ENCODE peak calls at places on chromosome 21, in six cellular contexts. O, F, U, I, L and N are unnamed samples.
A peak's percentile ranks its signal among the peaks of the same experiment; 100 is the strongest.

GRCh38 chr21:41895643-41896493 is 16.7 kb upstream of the PRDM15 start:
- DNase-seq in O (no peak), F (no peak), U (peak; percentile 29), I (no peak), L (no peak), N (peak; percentile 66)

GRCh38 chr21:36542312-36543101 is 62.6 kb upstream of the CLDN14 start:
- DNase-seq in O (peak; percentile 27), F (no peak), U (no peak), I (no peak), L (no peak), N (no peak)

GRCh38 chr21:31347435-31348032 is 3.5 kb upstream of the TIAM1 start:
- DNase-seq in O (peak; percentile 23), F (no peak), U (no peak), I (peak; percentile 33), L (no peak), N (no peak)

GRCh38 chr21:25625036-25625435 is 14.0 kb upstream of the JAM2 start:
- DNase-seq in O (no peak), F (no peak), U (no peak), I (no peak), L (no peak), N (no peak)

GRCh38 chr21:16534408-16535099 is 804.8 kb downstream of the USP25 start:
- DNase-seq in O (peak; percentile 19), F (no peak), U (peak; percentile 82), I (no peak), L (no peak), N (no peak)

GRCh38 chr21:37670883-37671282 is 245.4 kb downstream of the KCNJ6 start:
- DNase-seq in O (no peak), F (no peak), U (peak; percentile 43), I (no peak), L (no peak), N (no peak)

GRCh38 chr21:41767606-41768370 is 936 bp upstream of the RIPK4 start:
- DNase-seq in O (no peak), F (no peak), U (no peak), I (no peak), L (no peak), N (no peak)

GRCh38 chr21:40049959-40050290 is 182.7 kb downstream of the PCP4 start:
- DNase-seq in O (no peak), F (no peak), U (no peak), I (no peak), L (no peak), N (no peak)

GRCh38 chr21:16046625-16047340 is 317.0 kb downstream of the USP25 start:
- DNase-seq in O (no peak), F (no peak), U (no peak), I (no peak), L (no peak), N (no peak)

GRCh38 chr21:43585924-43586411 is 73.3 kb downstream of the HSF2BP start:
- DNase-seq in O (peak; percentile 35), F (peak; percentile 98), U (peak; percentile 99), I (peak; percentile 48), L (no peak), N (no peak)

GRCh38 chr21:31846690-31847089 is 26.1 kb upstream of the HUNK start:
- DNase-seq in O (no peak), F (no peak), U (no peak), I (no peak), L (no peak), N (no peak)

GRCh38 chr21:29343517-29343916 is 44.8 kb downstream of the BACH1 start:
- DNase-seq in O (no peak), F (peak; percentile 64), U (peak; percentile 72), I (no peak), L (no peak), N (no peak)

GRCh38 chr21:42433946-42434551 is 30.3 kb downstream of the UBASH3A start:
- DNase-seq in O (no peak), F (no peak), U (no peak), I (peak; percentile 52), L (no peak), N (no peak)

GRCh38 chr21:41321908-41322495 is 5.4 kb downstream of the FAM3B start:
- DNase-seq in O (no peak), F (no peak), U (no peak), I (no peak), L (no peak), N (no peak)

GRCh38 chr21:14686466-14687276 is 140.6 kb upstream of the SAMSN1 start:
- DNase-seq in O (no peak), F (no peak), U (no peak), I (peak; percentile 11), L (no peak), N (no peak)

GRCh38 chr21:35649186-35649585 is 411.1 kb downstream of the SETD4 start:
- DNase-seq in O (no peak), F (no peak), U (peak; percentile 19), I (no peak), L (no peak), N (no peak)

GRCh38 chr21:29638138-29638537 is 301.7 kb downstream of the GRIK1 start:
- DNase-seq in O (no peak), F (no peak), U (no peak), I (no peak), L (no peak), N (no peak)

GRCh38 chr21:35234725-35235124 is 185.6 kb upstream of the RUNX1 start:
- DNase-seq in O (no peak), F (no peak), U (no peak), I (peak; percentile 14), L (no peak), N (no peak)

DNA sequence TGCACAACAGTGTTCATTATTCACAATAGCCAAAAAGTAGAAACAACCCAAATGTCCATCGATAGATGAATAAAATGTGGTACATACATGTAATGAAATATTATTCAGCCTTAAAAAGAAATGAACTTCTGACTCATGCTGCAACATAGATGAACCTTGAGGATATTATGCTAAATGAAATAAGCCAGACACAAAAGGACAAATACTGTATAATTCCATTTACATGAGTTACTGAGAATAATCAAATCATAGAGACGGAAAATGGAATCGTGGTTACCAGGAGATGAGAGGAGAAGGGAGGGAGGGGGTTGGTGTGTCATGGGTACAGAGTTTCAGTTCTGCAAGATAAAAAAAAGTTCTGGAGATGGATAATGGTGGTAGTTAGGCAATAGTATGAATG is 184.1 kb downstream of the PSMG1 start:
- DNase-seq in O (no peak), F (no peak), U (no peak), I (no peak), L (no peak), N (no peak)
- TF ChIP-seq CTCF in O (no peak), F (no peak), U (no peak), I (no peak), L (no peak), N (no peak)

GRCh38 chr21:28089599-28090421 is 902.9 kb downstream of the LTN1 start:
- DNase-seq in O (no peak), F (no peak), U (no peak), I (no peak), L (no peak), N (no peak)
- TF ChIP-seq CTCF in O (no peak), F (no peak), U (no peak), I (no peak), L (no peak), N (no peak)

DNA sequence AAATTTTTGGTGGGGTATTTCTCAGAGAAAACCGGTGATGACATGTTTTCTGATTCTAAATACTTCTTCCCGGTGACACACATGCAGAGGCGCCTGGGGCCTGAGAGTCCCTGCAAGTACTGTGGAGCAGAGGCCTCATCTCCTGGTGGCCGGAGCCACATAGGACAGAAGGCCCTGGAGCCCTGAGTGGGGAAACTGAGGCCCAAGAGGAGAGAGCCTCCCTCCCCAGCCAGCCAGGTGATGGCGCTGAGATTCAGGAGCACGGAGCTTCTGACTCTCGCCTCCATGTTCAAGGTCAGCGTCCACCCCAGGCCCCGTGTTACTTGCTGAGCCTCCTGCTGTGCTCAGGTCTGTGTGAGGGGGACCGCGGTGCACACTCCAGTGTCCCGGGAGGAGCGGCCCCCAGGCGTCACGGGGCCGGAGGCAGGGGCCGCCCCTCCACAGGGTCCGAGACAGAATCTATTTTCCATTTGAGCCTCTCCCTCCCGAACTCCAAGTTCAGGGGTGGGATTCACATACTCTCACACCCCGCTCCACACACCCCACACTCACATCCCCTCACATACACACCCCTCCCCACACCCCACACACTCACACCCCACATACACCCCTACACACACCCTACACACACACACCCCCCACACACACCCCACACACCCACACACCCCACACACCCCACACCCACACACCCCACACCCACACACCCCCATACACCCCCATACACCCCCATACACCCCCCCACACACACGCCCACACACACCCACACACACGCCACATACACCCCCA is 43.8 kb downstream of the SLX9 start:
- DNase-seq in O (no peak), F (no peak), U (no peak), I (no peak), L (no peak), N (no peak)
- TF ChIP-seq CTCF in O (no peak), F (no peak), U (no peak), I (no peak), L (no peak), N (no peak)

GRCh38 chr21:45407629-45408247 is 2.8 kb downstream of the COL18A1 start:
- DNase-seq in O (no peak), F (no peak), U (no peak), I (no peak), L (no peak), N (no peak)
- TF ChIP-seq CTCF in O (no peak), F (no peak), U (peak; percentile 20), I (no peak), L (no peak), N (no peak)